ENCODE peak calls at places on chromosomes 12 and 14, in seven cellular contexts. X is GM23248, S is ascending aorta, I is lower lobe of right lung, H is IMR-90, O is mesendoderm, P is mammary epithelial cell. G is an unnamed sample.

GRCh38 chr12:93380480-93381121 is 2.9 kb downstream of the NUDT4 start:
- DNase-seq in X (peak; percentile 64), S (no peak), I (no peak), H (peak; percentile 70), O (peak; percentile 67), P (peak; percentile 35), G (no peak)

GRCh38 chr12:53191096-53191884 is 10.6 kb upstream of the CSAD start:
- DNase-seq in X (no peak), S (no peak), I (no peak), H (no peak), O (no peak), P (no peak), G (no peak)

GRCh38 chr12:53077030-53077429 is 2.2 kb downstream of the SPRYD3 start:
- DNase-seq in X (no peak), S (no peak), I (no peak), H (no peak), O (no peak), P (no peak), G (no peak)

GRCh38 chr12:89353188-89353822 is 1.0 kb upstream of the DUSP6 start:
- DNase-seq in X (peak; percentile 75), S (peak; percentile 85), I (peak; percentile 83), H (peak; percentile 62), O (peak; percentile 95), P (no peak), G (peak; percentile 75)

GRCh38 chr12:99658950-99659349 is 11.4 kb downstream of the GARIN6 start:
- DNase-seq in X (peak; percentile 31), S (no peak), I (no peak), H (no peak), O (no peak), P (no peak), G (no peak)

GRCh38 chr14:104749111-104749649 is 3.8 kb upstream of the SIVA1 start:
- DNase-seq in X (peak; percentile 82), S (peak; percentile 89), I (no peak), H (peak; percentile 58), O (peak; percentile 49), P (peak; percentile 68), G (peak; percentile 90)

GRCh38 chr14:75280831-75281690 is 2.4 kb downstream of the FOS start:
- DNase-seq in X (peak; percentile 50), S (peak; percentile 78), I (no peak), H (peak; percentile 47), O (peak; percentile 59), P (peak; percentile 14), G (no peak)

GRCh38 chr14:61973981-61974380 is 211.8 kb downstream of the SNAPC1 start:
- DNase-seq in X (peak; percentile 87), S (no peak), I (no peak), H (peak; percentile 87), O (no peak), P (peak; percentile 32), G (peak; percentile 10)

GRCh38 chr12:7806863-7807487 is 17.8 kb downstream of the NANOG start:
- DNase-seq in X (peak; percentile 74), S (peak; percentile 73), I (peak; percentile 54), H (peak; percentile 61), O (peak; percentile 87), P (peak; percentile 56), G (peak; percentile 41)

GRCh38 chr12:386651-387050 is 2.5 kb downstream of the KDM5A start:
- DNase-seq in X (peak; percentile 64), S (no peak), I (no peak), H (peak; percentile 75), O (peak; percentile 44), P (peak; percentile 57), G (no peak)

GRCh38 chr12:129772463-129773169 is 131.2 kb downstream of the TMEM132D start:
- DNase-seq in X (no peak), S (no peak), I (no peak), H (no peak), O (peak; percentile 89), P (no peak), G (no peak)

GRCh38 chr14:38948576-38948975 is 154.5 kb downstream of the SEC23A start:
- DNase-seq in X (no peak), S (no peak), I (no peak), H (no peak), O (no peak), P (peak; percentile 2), G (no peak)

GRCh38 chr12:96402061-96402460 is 1.8 kb upstream of the CDK17 start:
- DNase-seq in X (no peak), S (no peak), I (no peak), H (no peak), O (peak; percentile 32), P (no peak), G (no peak)

GRCh38 chr14:70716958-70717357 is 75.2 kb downstream of the TTC9 start:
- DNase-seq in X (no peak), S (no peak), I (no peak), H (no peak), O (peak; percentile 98), P (no peak), G (no peak)

GRCh38 chr12:8890313-8891084 is 23.8 kb upstream of the PHC1 start:
- DNase-seq in X (peak; percentile 60), S (no peak), I (peak; percentile 46), H (peak; percentile 22), O (peak; percentile 78), P (peak; percentile 17), G (peak; percentile 6)

GRCh38 chr12:2960432-2960956 is 1.3 kb downstream of the TEAD4 start:
- DNase-seq in X (peak; percentile 67), S (no peak), I (no peak), H (peak; percentile 67), O (peak; percentile 45), P (peak; percentile 45), G (peak; percentile 36)

GRCh38 chr12:2959194-2959507 is at the start of gene TEAD4:
- DNase-seq in X (peak; percentile 88), S (peak; percentile 76), I (peak; percentile 84), H (peak; percentile 74), O (peak; percentile 95), P (peak; percentile 75), G (peak; percentile 87)

GRCh38 chr12:2961705-2962104 is 2.5 kb downstream of the TEAD4 start:
- DNase-seq in X (no peak), S (no peak), I (no peak), H (no peak), O (peak; percentile 32), P (no peak), G (no peak)

GRCh38 chr12:2959508-2960431 is 573 bp downstream of the TEAD4 start:
- DNase-seq in X (peak; percentile 80), S (peak; percentile 83), I (peak; percentile 61), H (peak; percentile 60), O (peak; percentile 52), P (peak; percentile 60), G (peak; percentile 72)

GRCh38 chr12:2960996-2961616 is 1.9 kb downstream of the TEAD4 start:
- DNase-seq in X (peak; percentile 24), S (no peak), I (no peak), H (peak; percentile 18), O (peak; percentile 60), P (no peak), G (no peak)
- H3K4me3 ChIP-seq in X (peak overlapping the region; percentile 92), S (peak overlapping the region; percentile 75), I (peak overlapping the region; percentile 57), H (peak overlapping the region; percentile 93), O (peak overlapping the region; percentile 88), P (no peak overlapping the region), G (peak overlapping the region; percentile 75)

DNA sequence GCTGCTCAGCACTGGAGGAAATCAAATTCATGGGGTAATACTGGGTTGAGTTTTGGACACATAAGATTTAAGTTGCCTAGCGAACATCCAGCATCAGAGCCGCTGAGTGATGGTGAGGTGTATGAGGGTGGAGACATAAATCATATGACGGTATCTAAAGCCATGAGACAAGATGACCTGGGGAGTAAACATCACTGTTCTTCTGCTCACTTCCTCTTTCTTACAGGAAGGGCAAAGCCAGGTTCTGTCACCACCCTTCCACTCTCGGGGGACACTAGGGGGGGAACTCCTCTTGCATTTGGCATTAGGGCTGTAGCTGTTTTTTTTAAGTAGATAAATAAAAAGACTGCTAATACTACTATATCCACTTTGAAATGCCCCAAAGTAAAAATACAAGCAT is 24.0 kb downstream of the PRDM4 start:
- DNase-seq in X (no peak), S (no peak), I (no peak), H (no peak), O (no peak), P (no peak), G (no peak)
- H3K36me3 ChIP-seq in X (peaks cover 85% of the 10 kb centered on the region), S (peaks cover 90% of the 10 kb centered on the region), I (peaks cover 98% of the 10 kb centered on the region), H (peaks cover 56% of the 10 kb centered on the region), O (peaks cover 18% of the 10 kb centered on the region), P (peaks cover 31% of the 10 kb centered on the region), G (peaks cover 78% of the 10 kb centered on the region)

GRCh38 chr14:50647753-50648152 is 20.4 kb downstream of the SAV1 start:
- DNase-seq in X (peak; percentile 53), S (no peak), I (no peak), H (peak; percentile 80), O (no peak), P (no peak), G (no peak)
- H3K4me3 ChIP-seq in X (no peak overlapping the region), S (no peak overlapping the region), I (no peak overlapping the region), H (no peak overlapping the region), O (no peak overlapping the region), P (no peak overlapping the region), G (no peak overlapping the region)

DNA sequence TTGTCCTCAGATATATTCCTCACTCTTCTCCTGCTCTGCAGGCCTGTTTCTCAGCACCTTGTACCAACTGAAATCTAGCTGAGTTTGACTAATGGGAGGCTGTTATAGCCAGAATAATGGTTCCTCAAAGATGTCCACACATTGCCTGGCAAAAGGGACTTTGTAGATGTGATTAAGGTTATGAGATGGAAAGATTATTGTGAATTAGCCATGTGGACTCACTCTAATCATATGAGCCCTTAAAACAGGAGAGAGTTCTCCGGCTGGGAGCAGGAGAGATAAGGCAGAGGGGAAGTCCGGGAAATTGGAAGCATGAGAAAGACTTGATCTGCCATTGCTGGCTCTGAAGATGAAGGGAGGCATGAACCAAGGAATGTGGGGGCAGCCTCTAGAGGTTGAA is 40.0 kb upstream of the KTN1 start:
- DNase-seq in X (no peak), S (no peak), I (no peak), H (no peak), O (no peak), P (no peak), G (no peak)
- H3K36me3 ChIP-seq in X (no peaks in the 10 kb centered on the region), S (no peaks in the 10 kb centered on the region), I (no peaks in the 10 kb centered on the region), H (no peaks in the 10 kb centered on the region), O (no peaks in the 10 kb centered on the region), P (no peaks in the 10 kb centered on the region), G (no peaks in the 10 kb centered on the region)

GRCh38 chr14:64973026-64973442 is 898 bp upstream of the RAB15 start:
- DNase-seq in X (no peak), S (no peak), I (no peak), H (no peak), O (no peak), P (no peak), G (no peak)

GRCh38 chr14:64970776-64971451 is 1.2 kb downstream of the RAB15 start:
- DNase-seq in X (peak; percentile 20), S (no peak), I (no peak), H (peak; percentile 6), O (peak; percentile 82), P (no peak), G (no peak)

GRCh38 chr14:64973826-64974225 is 1.7 kb upstream of the RAB15 start:
- DNase-seq in X (no peak), S (no peak), I (no peak), H (no peak), O (no peak), P (no peak), G (no peak)

GRCh38 chr14:64971452-64971889 is 665 bp downstream of the RAB15 start:
- DNase-seq in X (no peak), S (no peak), I (no peak), H (no peak), O (no peak), P (no peak), G (no peak)

GRCh38 chr14:64971890-64972785 is at the start of gene RAB15:
- DNase-seq in X (peak; percentile 76), S (no peak), I (no peak), H (peak; percentile 6), O (no peak), P (peak; percentile 20), G (peak; percentile 20)
- H3K4me3 ChIP-seq in X (peak within 1 kb of the TSS; percentile 71), S (peak within 1 kb of the TSS; percentile 69), I (peak within 1 kb of the TSS; percentile 69), H (peak within 1 kb of the TSS; percentile 93), O (peak within 1 kb of the TSS; percentile 61), P (peak within 1 kb of the TSS; percentile 41), G (peak within 1 kb of the TSS; percentile 47)

G was measured in MG63.